ENCODE peak calls at places on chromosomes 16 and 17, in six cellular contexts. P is spleen, E is thyroid gland, I is stomach, N is uterus, H is IMR-90. J is an unnamed sample.

GRCh38 chr17:59893617-59894100 is 738 bp downstream of the RPS6KB1 start:
- DNase-seq in H (peak; percentile 8), I (no peak), P (no peak), N (no peak), E (peak; percentile 37), J (no peak)

GRCh38 chr17:73643012-73643845 is 1.0 kb downstream of the SDK2 start:
- DNase-seq in P (peak; percentile 88), I (peak; percentile 17), H (no peak), N (no peak), E (peak; percentile 52), J (no peak)

GRCh38 chr17:68205251-68205807 is 42.5 kb upstream of the AMZ2 start:
- DNase-seq in E (peak; percentile 94), I (peak; percentile 92), H (peak; percentile 82), P (peak; percentile 99), N (peak; percentile 89), J (peak; percentile 94)

GRCh38 chr17:28982191-28982793 is 23.5 kb downstream of the SEZ6 start:
- DNase-seq in I (no peak), E (no peak), P (peak; percentile 81), N (peak; percentile 29), H (peak; percentile 24), J (no peak)

GRCh38 chr17:29124135-29124930 is 55.9 kb downstream of the MYO18A start:
- DNase-seq in E (peak; percentile 51), N (peak; percentile 49), I (peak; percentile 55), P (no peak), H (peak; percentile 82), J (no peak)

GRCh38 chr17:67030641-67031040 is 13.7 kb upstream of the CACNG1 start:
- DNase-seq in H (no peak), P (no peak), E (no peak), I (no peak), N (no peak), J (no peak)

GRCh38 chr17:40480501-40481003 is 20.9 kb downstream of the TNS4 start:
- DNase-seq in P (peak; percentile 91), E (no peak), H (no peak), N (no peak), I (peak; percentile 30), J (no peak)

GRCh38 chr17:2264023-2264860 is 39.3 kb downstream of the SMG6 start:
- DNase-seq in I (no peak), P (no peak), E (no peak), N (peak; percentile 45), H (peak; percentile 49), J (no peak)

GRCh38 chr17:81426676-81427445 is 31.6 kb downstream of the BAHCC1 start:
- DNase-seq in N (no peak), H (no peak), I (peak; percentile 77), P (no peak), E (no peak), J (no peak)
- TF ChIP-seq POLR2A in N (no peak), H (no peak), I (no peak), P (no peak), E (no peak), J (no peak)

DNA sequence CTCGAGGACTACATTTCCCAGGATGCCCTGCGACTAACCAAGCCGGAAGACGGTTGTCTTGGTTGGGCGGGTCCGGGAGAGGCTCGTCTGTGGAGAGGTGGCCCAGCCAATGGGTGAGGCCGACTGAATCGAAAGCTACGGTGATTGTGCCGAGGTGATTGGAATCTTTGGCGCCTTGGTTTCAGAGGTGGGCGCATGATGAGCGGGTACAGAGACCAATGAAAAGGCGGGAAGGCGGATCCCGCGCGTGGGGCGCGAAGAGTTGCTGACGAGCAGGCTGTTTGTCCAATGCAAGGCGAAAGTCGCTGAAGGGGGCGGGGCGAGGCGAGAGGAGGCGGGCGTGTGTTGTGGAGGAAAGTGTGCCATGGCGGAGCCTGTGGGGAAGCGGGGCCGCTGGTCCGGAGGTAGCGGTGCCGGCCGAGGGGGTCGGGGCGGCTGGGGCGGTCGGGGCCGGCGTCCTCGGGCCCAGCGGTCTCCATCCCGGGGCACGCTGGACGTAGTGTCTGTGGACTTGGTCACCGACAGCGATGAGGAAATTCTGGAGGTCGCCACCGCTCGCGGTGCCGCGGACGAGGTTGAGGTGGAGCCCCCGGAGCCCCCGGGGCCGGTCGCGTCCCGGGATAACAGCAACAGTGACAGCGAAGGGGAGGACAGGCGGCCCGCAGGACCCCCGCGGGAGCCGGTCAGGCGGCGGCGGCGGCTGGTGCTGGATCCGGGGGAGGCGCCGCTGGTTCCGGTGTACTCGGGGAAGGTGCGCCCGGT is at the start of gene NFATC2IP:
- DNase-seq in H (peak; percentile 100), P (peak; percentile 99), E (peak; percentile 99), N (peak; percentile 100), I (peak; percentile 99), J (peak; percentile 100)
- TF ChIP-seq POLR2A in H (peak; percentile 38), P (peak; percentile 63), E (no peak), N (peak; percentile 20), I (no peak), J (no peak)

GRCh38 chr16:50695017-50696000 is 1.9 kb downstream of the NOD2 start:
- DNase-seq in E (no peak), N (no peak), P (no peak), H (no peak), I (no peak), J (no peak)
- TF ChIP-seq POLR2A in E (no peak), N (no peak), P (no peak), H (no peak), I (no peak), J (no peak)

GRCh38 chr17:78748730-78749317 is 33.2 kb downstream of the CYTH1 start:
- DNase-seq in H (peak; percentile 24), E (no peak), N (peak; percentile 55), I (peak; percentile 62), P (peak; percentile 92), J (peak; percentile 85)
- TF ChIP-seq POLR2A in H (no peak), E (no peak), N (no peak), I (no peak), P (no peak), J (no peak)

GRCh38 chr17:81394831-81395599 is at the start of gene BAHCC1:
- DNase-seq in N (peak; percentile 100), I (peak; percentile 100), P (peak; percentile 96), E (peak; percentile 100), H (peak; percentile 100), J (peak; percentile 100)
- TF ChIP-seq POLR2A in N (peak; percentile 95), I (no peak), P (no peak), E (peak; percentile 81), H (peak; percentile 94), J (peak; percentile 96)

GRCh38 chr17:16442594-16443389 is 27.4 kb downstream of the TRPV2 start:
- DNase-seq in E (no peak), P (no peak), H (no peak), I (no peak), N (no peak), J (no peak)
- TF ChIP-seq POLR2A in E (no peak), P (no peak), H (no peak), I (no peak), N (no peak), J (no peak)

GRCh38 chr17:45146616-45147101 is 1.6 kb upstream of the HEXIM1 start:
- DNase-seq in E (peak; percentile 24), N (peak; percentile 67), H (peak; percentile 82), P (no peak), I (peak; percentile 71), J (peak; percentile 84)

GRCh38 chr17:45146166-45146565 is 2.1 kb upstream of the HEXIM1 start:
- DNase-seq in N (no peak), H (no peak), I (no peak), E (no peak), P (peak; percentile 81), J (peak; percentile 71)

GRCh38 chr17:45148183-45149036 is at the start of gene HEXIM1:
- DNase-seq in I (peak; percentile 99), N (peak; percentile 99), P (peak; percentile 99), E (peak; percentile 99), H (peak; percentile 99), J (peak; percentile 100)

GRCh38 chr17:45147581-45148182 is 593 bp upstream of the HEXIM1 start:
- DNase-seq in E (peak; percentile 71), I (peak; percentile 74), H (peak; percentile 97), N (peak; percentile 89), P (peak; percentile 95), J (peak; percentile 93)

DNA sequence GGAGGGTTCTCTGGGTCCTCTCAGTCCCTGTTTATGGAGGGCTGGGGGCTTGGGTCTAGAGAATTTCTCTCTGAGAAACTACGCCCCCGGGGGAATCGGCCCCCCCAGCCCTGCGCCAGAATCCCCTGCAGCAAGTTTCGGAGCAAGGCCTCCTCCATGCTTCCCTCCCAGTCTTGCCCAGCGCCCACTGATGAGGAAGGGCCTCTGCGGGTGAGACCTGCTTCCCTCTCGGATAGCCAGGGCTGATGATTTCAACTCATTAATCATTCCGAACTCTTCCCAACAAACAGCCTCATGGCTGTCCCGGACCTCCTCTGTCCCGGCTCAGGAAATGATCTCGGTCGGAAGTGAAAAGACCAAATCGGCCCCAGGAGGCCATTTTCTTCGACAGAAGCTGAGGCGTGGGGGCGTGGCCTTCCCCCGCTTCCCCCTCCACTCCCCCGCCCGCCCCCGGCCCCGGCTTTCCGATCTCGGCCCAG is 1.1 kb upstream of the HEXIM1 start:
- DNase-seq in P (peak; percentile 90), I (peak; percentile 66), H (peak; percentile 62), N (no peak), E (peak; percentile 67), J (no peak)
- TF ChIP-seq POLR2A in P (no peak), I (no peak), H (no peak), N (no peak), E (no peak), J (no peak)

GRCh38 chr16:82709987-82710386 is 83.2 kb downstream of the CDH13 start:
- DNase-seq in N (no peak), E (no peak), H (no peak), I (no peak), P (no peak), J (no peak)

GRCh38 chr16:82715833-82716232 is 89.1 kb downstream of the CDH13 start:
- DNase-seq in P (no peak), E (no peak), H (no peak), I (no peak), N (no peak), J (no peak)

GRCh38 chr16:82713778-82714177 is 87.0 kb downstream of the CDH13 start:
- DNase-seq in H (no peak), N (no peak), P (no peak), E (no peak), I (no peak), J (no peak)

GRCh38 chr16:82720414-82720813 is 93.6 kb downstream of the CDH13 start:
- DNase-seq in N (no peak), E (no peak), H (no peak), I (no peak), P (no peak), J (no peak)

GRCh38 chr16:82715160-82715559 is 88.4 kb downstream of the CDH13 start:
- DNase-seq in E (no peak), P (no peak), H (no peak), N (no peak), I (no peak), J (no peak)
- TF ChIP-seq POLR2A in E (no peak), P (no peak), H (no peak), N (no peak), I (no peak), J (no peak)

DNA sequence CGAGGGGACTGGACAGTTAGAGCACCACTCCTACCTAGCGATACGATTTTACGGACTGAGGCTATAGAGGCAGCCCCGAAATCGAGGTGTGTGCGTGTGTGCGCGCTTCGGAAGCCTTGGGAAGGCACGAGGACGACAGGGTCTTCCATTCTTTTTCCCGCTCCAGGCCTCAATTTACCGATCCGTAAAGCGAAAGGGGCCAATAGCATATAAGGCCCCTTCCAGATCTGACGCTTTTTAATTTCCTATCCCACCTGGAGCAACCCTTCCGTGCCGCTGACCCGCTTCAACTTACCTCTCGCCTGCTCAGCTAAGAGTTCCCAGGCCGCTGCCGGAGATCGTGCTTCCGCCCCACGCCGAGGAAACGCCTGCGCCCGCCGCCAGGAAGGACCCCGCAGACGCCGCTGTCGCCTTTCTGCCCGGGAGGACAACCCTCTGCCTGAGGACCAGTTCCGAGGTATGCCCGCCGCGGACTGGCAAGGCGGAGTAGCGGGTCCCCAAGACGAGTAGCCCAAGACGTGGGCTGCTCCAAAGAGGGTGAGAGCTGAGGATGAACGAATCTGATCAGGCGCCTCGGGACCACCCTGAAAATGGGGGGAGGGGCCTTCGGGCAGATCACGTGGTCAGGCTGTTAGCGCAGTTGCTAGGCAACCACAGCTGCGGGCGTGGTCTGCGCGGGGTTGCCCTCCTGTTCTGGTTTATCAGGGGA is at the start of gene EFTUD2:
- DNase-seq in I (peak; percentile 92), N (peak; percentile 90), P (peak; percentile 98), E (peak; percentile 90), H (peak; percentile 84), J (peak; percentile 95)
- TF ChIP-seq POLR2A in I (no peak), N (peak; percentile 60), P (peak; percentile 89), E (no peak), H (peak; percentile 91), J (no peak)